ENCODE peak calls at places on chromosomes 7 and 10, in four cellular contexts. V is GM23248, O is hepatocyte, S is PC-3. A is an unnamed sample. For H3K4me1, the result is how much of the 10 kb centered on the place peaks cover.

GRCh38 chr10:96529634-96530279 is 16.0 kb upstream of the TLL2 start:
- DNase-seq in V (no peak), O (no peak), S (no peak), A (no peak)

GRCh38 chr7:74272305-74273038 is 16.7 kb upstream of the CLIP2 start:
- DNase-seq in V (peak), O (peak), S (peak), A (no peak)

GRCh38 chr7:100895956-100896742 is 461 bp upstream of the ACHE start:
- DNase-seq in V (no peak), O (peak), S (no peak), A (no peak)

GRCh38 chr10:119290301-119291036 is 83.1 kb downstream of the GRK5 start:
- DNase-seq in V (peak), O (no peak), S (no peak), A (no peak)

GRCh38 chr7:2106920-2107319 is 125.8 kb downstream of the MAD1L1 start:
- DNase-seq in V (peak), O (peak), S (peak), A (peak)

GRCh38 chr10:2993636-2994035 is 73.7 kb upstream of the PFKP start:
- DNase-seq in V (no peak), O (no peak), S (no peak), A (no peak)

GRCh38 chr7:106870983-106871410 is 5.9 kb downstream of the PIK3CG start:
- DNase-seq in V (peak), O (no peak), S (no peak), A (no peak)

GRCh38 chr10:77287647-77288120 is 349.9 kb downstream of the KCNMA1 start:
- DNase-seq in V (no peak), O (peak), S (peak), A (no peak)

GRCh38 chr7:39582536-39582935 is 16.3 kb downstream of the YAE1 start:
- DNase-seq in V (no peak), O (no peak), S (no peak), A (no peak)

GRCh38 chr7:50869108-50869716 is 86.5 kb upstream of the GRB10 start:
- DNase-seq in V (peak), O (peak), S (peak), A (no peak)

GRCh38 chr7:18208921-18209320 is 181.3 kb upstream of the PRPS1L1 start:
- DNase-seq in V (no peak), O (no peak), S (peak), A (no peak)

GRCh38 chr7:99386584-99387238 is 12.2 kb downstream of the ARPC1B start:
- DNase-seq in V (peak), O (no peak), S (peak), A (no peak)

GRCh38 chr7:31874631-31875374 is 187.8 kb downstream of the PPP1R17 start:
- DNase-seq in V (no peak), O (no peak), S (peak), A (no peak)

GRCh38 chr7:132757778-132758177 is 181.5 kb upstream of the PLXNA4 start:
- DNase-seq in V (no peak), O (no peak), S (no peak), A (no peak)

GRCh38 chr7:32390210-32390609 is 100.0 kb downstream of the LSM5 start:
- DNase-seq in V (no peak), O (no peak), S (no peak), A (no peak)

GRCh38 chr10:110642980-110643655 is 1.0 kb upstream of the RBM20 start:
- DNase-seq in V (no peak), O (peak), S (no peak), A (no peak)

GRCh38 chr10:13158401-13158800 is 3.0 kb upstream of the MCM10 start:
- DNase-seq in V (no peak), O (no peak), S (no peak), A (no peak)

GRCh38 chr10:77501846-77502251 is 135.8 kb downstream of the KCNMA1 start:
- DNase-seq in V (peak), O (no peak), S (peak), A (no peak)

GRCh38 chr7:117705630-117706029 is 167.6 kb downstream of the CTTNBP2 start:
- DNase-seq in V (no peak), O (no peak), S (no peak), A (no peak)

GRCh38 chr7:127392182-127392565 is 334 bp downstream of the ZNF800 start:
- DNase-seq in V (peak), O (peak), S (peak), A (no peak)
- H3K4me1 ChIP-seq in V (under half), O (under half), S (under half), A (under half)

DNA sequence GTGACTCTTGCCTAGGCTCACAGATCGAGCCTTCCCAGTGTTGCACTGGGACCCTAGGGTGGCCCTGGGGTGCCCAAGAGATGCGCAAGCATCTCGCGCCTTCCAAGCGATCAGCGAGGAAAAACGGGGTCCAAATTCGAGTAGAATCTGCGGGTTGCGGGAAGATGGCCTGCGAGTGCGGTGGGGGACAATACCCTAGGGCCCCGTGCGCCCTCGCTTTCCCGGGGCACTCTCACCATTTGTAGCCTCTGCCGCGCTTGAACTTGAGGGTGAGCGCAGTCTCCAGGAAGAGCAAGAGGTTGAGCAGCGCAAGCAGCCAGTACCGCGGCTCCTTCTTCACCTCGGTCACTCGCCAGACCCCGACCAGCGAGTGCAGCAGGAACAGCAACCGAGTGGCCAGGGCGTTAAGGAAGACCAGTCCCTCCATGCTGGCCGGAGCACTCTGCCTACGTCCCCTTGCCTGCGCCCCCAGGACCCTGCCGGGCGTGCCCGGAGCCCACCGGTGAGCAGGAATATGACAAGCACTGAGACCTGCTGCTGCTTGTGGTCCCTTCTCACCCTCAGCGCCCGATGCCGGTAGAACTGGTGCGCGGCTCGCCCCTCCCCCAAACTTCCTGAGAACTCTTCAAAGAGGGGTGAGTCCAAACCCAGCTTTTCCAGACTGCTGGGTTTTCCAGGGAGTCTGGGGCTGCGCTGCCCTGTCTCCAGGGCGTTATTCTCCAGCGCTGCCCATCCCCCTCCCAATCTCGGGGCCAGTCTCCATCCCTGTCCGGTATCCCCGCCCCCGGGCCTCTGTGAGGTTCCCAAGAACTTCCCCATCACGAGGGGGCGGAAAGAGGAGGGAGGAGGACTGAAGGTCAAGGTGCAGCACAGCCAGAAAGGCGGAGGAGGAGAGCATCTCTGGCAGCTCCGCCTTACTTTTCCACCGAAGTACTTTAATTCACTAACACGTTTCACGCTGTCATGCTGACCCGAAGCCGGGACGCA is at the start of gene TMEM26:
- DNase-seq in V (peak), O (peak), S (no peak), A (no peak)
- TF ChIP-seq EZH2 in V (no peak), O (peak), S (no peak), A (peak)

GRCh38 chr10:35632027-35632426 is 10.1 kb downstream of the FZD8 start:
- DNase-seq in V (no peak), O (no peak), S (peak), A (no peak)

GRCh38 chr10:35635576-35635975 is 6.5 kb downstream of the FZD8 start:
- DNase-seq in V (peak), O (peak), S (peak), A (peak)

GRCh38 chr10:35626971-35627507 is 15.1 kb downstream of the FZD8 start:
- DNase-seq in V (peak), O (no peak), S (peak), A (no peak)

GRCh38 chr10:35633006-35633980 is 8.8 kb downstream of the FZD8 start:
- DNase-seq in V (no peak), O (no peak), S (peak), A (no peak)

DNA sequence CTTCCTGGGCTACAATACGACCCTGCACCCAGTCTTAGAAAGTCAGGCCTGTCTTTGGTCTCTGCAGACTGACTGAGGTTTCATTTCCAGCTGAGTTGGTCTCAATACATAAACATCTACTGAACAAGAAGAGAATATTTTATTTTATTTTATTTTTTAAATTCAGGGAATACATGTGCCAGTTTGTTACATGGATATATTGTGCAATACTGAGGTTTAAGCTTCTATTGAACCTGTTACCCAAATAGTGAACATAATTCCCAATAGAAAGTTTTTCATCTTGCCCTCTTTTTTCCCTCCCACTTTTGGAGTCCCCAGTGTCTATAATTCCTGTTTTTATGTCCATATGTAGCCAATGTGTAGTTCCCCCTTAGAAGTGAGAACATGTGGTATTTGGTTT is 10.7 kb downstream of the FZD8 start:
- DNase-seq in V (no peak), O (no peak), S (peak), A (no peak)
- H2AFZ ChIP-seq in V (no peak), O (no peak), S (no peak), A (no peak)

GRCh38 chr7:130985361-130985760 is 251.4 kb upstream of the KLF14 start:
- DNase-seq in V (no peak), O (no peak), S (no peak), A (no peak)

GRCh38 chr7:130987092-130987491 is 253.1 kb upstream of the KLF14 start:
- DNase-seq in V (no peak), O (no peak), S (peak), A (peak)

GRCh38 chr7:130988443-130988842 is 254.4 kb upstream of the KLF14 start:
- DNase-seq in V (peak), O (no peak), S (no peak), A (no peak)

GRCh38 chr7:130989006-130989795 is 255.2 kb upstream of the KLF14 start:
- DNase-seq in V (no peak), O (no peak), S (no peak), A (no peak)

DNA sequence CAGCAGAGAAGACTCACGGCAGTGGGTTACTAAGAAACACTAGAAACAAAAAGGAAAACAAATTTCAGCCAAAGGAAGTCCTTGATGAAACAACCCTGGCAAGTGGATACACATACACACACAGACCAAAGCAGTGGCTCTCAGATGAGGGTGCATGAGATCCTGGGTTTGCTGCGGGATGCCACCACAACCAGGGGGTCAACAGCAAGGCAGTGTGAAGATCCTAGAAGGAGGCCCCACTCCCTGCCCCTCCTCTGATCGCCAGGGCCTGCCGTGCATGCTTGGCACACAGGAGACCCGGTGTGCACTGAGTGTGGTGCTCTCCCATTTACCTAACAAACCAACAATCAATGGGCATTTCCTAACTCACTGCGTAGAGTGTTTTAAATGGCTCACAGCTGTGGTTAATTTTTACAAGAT is 252.3 kb upstream of the KLF14 start:
- DNase-seq in V (peak), O (no peak), S (no peak), A (no peak)
- H3K4me1 ChIP-seq in V (half or more), O (under half), S (under half), A (half or more)

GRCh38 chr10:123149568-123150228 is 1.8 kb downstream of the HMX2 start:
- DNase-seq in V (peak), O (peak), S (no peak), A (no peak)
- TF ChIP-seq EZH2 in V (no peak), O (peak), S (no peak), A (peak)

DNA sequence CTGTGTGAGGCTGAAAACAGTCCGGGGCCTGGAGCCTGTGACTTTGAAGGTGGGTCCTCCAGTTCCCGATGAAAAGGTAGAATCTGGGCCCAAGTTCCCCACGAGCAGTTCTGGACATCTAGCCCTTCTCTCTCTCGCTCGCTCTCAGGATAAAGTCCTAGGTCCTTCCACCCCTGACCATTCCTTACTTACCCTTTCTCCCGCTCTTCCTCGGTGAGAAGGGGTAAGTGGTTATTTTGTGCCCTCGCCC is 708 bp downstream of the IMMP2L start:
- DNase-seq in V (peak), O (peak), S (no peak), A (no peak)
- H2AFZ ChIP-seq in V (peak), O (peak), S (peak), A (peak)